ENCODE peak calls at places on chromosomes 2 and 18, in five cellular contexts. X is LNCaP clone FGC, U is GM10248, G is endothelial cell, N is glutamatergic neuron. P is an unnamed sample.

GRCh38 chr2:163737169-163737439 is 1.3 kb upstream of the FIGN start:
- DNase-seq in N (no peak), U (no peak), X (no peak), G (no peak), P (no peak)

GRCh38 chr2:24045511-24046508 is 1.4 kb downstream of the WDCP start:
- DNase-seq in X (no peak), G (no peak), U (no peak), N (no peak), P (no peak)

GRCh38 chr2:216478151-216478550 is 20.5 kb upstream of the RPL37A start:
- DNase-seq in X (no peak), G (no peak), N (no peak), U (no peak), P (peak)

GRCh38 chr2:64653174-64654062 is at the start of gene SERTAD2:
- DNase-seq in N (peak), G (peak), X (no peak), U (peak), P (peak)

GRCh38 chr2:221426929-221427328 is 145.2 kb downstream of the EPHA4 start:
- DNase-seq in X (no peak), N (no peak), U (no peak), G (no peak), P (no peak)

GRCh38 chr2:42331569-42332284 is 29.3 kb downstream of the COX7A2L start:
- DNase-seq in G (no peak), X (no peak), U (no peak), N (no peak), P (no peak)

GRCh38 chr2:127545796-127546195 is 10.3 kb downstream of the MYO7B start:
- DNase-seq in X (no peak), G (no peak), N (no peak), U (no peak), P (no peak)

GRCh38 chr2:118841828-118842461 is 5.5 kb downstream of the EN1 start:
- DNase-seq in X (no peak), G (peak), U (no peak), N (no peak), P (no peak)

GRCh38 chr18:63346471-63347183 is 20.4 kb downstream of the KDSR start:
- DNase-seq in N (no peak), X (no peak), G (no peak), U (no peak), P (no peak)

DNA sequence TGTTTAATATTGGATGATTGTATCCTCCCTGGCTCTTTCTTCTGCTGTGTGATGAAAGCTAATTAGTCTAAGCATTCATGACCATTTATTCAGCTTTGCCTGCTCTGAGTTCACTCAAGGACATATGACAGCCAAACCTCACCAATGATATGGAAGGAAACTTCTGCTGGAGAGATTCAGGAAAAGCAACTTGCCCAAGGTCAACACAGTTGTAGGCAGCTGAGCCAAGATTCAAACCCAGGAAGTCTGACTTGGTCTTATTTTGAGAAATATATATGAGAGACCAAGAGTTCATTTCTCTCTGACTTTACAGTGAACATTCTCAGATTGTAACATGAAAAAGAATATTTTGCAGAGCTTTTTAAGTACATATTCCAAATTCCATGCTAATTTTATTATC is 1588.5 kb upstream of the PIK3C3 start:
- DNase-seq in N (no peak), G (no peak), U (no peak), X (no peak), P (no peak)
- TF ChIP-seq CTCF in N (no peak), G (no peak), U (no peak), X (no peak), P (no peak)

DNA sequence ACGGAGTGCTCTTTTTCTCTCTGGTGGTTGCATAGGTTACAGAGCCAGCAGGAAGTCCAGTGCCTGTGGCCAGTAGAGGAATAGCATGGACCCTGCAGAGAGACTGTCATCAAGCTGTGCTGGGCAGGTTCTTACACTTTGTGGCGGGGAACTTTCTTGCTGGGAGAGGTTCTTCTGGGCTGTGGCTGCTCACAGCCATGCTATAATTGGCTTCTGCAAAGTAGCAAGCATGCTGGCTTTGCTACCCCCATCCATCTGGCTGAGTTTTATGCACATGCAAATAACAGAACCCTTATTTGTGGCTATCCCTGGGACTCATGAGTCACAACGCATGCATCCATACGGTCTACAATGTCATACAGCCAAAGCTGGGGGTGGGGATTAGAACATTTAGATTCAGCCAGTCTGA is 68.9 kb downstream of the PLCL1 start:
- DNase-seq in X (no peak), G (no peak), N (no peak), U (no peak), P (peak)
- TF ChIP-seq CTCF in X (no peak), G (no peak), N (no peak), U (no peak), P (no peak)

GRCh38 chr2:106107509-106108131 is 86.5 kb downstream of the UXS1 start:
- DNase-seq in G (no peak), X (no peak), U (peak), N (no peak), P (peak)
- TF ChIP-seq CTCF in G (no peak), X (no peak), U (peak), N (no peak), P (no peak)

DNA sequence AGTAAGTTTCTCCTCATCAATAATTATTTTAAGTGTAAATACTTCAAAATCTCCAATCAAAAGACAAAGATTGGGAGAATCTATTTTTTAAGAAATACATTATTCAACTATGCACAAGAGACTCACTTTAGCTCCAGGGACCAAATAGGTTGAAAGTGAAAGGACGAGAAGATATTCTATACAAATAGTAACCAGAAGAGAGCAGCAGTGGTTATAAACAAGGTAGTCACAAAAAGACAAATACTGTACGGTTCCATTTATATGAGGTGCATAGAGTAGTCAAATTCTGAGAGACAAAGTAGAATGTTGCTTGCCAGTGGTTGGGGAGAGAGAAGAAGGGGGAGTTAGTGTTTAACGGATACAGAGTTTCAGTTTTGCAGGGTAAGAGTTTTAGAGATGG is 69.8 kb downstream of the POU3F3 start:
- DNase-seq in N (no peak), X (no peak), G (no peak), U (no peak), P (no peak)
- TF ChIP-seq CTCF in N (no peak), X (no peak), G (no peak), U (no peak), P (no peak)

GRCh38 chr2:101847661-101848339 is 144.0 kb upstream of the IL1R2 start:
- DNase-seq in X (no peak), N (no peak), U (no peak), G (no peak), P (no peak)

GRCh38 chr2:101848790-101849410 is 142.9 kb upstream of the IL1R2 start:
- DNase-seq in U (no peak), X (no peak), G (no peak), N (no peak), P (no peak)

GRCh38 chr2:101850450-101850849 is 141.3 kb upstream of the IL1R2 start:
- DNase-seq in X (no peak), U (no peak), N (no peak), G (no peak), P (no peak)

GRCh38 chr2:101852824-101853223 is 138.9 kb upstream of the IL1R2 start:
- DNase-seq in N (no peak), G (no peak), X (no peak), U (no peak), P (no peak)

GRCh38 chr2:101850991-101851390 is 140.8 kb upstream of the IL1R2 start:
- DNase-seq in X (no peak), G (no peak), U (no peak), N (no peak), P (no peak)
- TF ChIP-seq CTCF in X (no peak), G (no peak), U (no peak), N (no peak), P (no peak)

GRCh38 chr2:43375746-43376522 is 149.5 kb upstream of the ZFP36L2 start:
- DNase-seq in N (no peak), G (no peak), X (no peak), U (no peak), P (no peak)

GRCh38 chr2:43370146-43370545 is 143.7 kb upstream of the ZFP36L2 start:
- DNase-seq in X (no peak), N (no peak), U (no peak), G (no peak), P (no peak)

GRCh38 chr2:43370705-43371104 is 144.3 kb upstream of the ZFP36L2 start:
- DNase-seq in U (no peak), X (no peak), G (no peak), N (no peak), P (no peak)

GRCh38 chr2:43368483-43369385 is 142.3 kb upstream of the ZFP36L2 start:
- DNase-seq in X (no peak), U (no peak), G (no peak), N (no peak), P (no peak)

GRCh38 chr2:43372386-43373081 is 146.1 kb upstream of the ZFP36L2 start:
- DNase-seq in G (no peak), N (no peak), U (no peak), X (no peak), P (no peak)
- TF ChIP-seq CTCF in G (no peak), N (no peak), U (no peak), X (no peak), P (no peak)

DNA sequence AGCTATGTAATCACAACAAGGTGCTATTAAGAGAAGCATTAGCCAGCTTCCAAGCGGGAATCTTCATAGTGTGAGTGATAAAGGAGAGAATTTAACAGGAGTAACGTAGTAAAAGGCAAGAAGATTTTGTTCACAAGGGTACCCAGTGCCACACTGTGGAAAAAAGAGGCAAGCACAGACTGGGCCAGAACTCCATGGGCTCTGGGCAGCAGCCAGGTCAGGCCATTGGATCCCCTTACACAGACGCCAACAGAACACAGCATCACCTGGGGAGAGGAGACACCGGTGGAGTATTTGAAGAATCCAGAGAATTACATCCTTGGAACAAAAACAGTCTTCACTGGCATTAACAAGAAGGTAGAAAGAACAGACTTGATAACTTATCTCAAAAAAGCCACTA is 21.2 kb downstream of the AMER3 start:
- DNase-seq in U (no peak), X (peak), G (no peak), N (no peak), P (no peak)
- TF ChIP-seq CTCF in U (no peak), X (peak), G (no peak), N (no peak), P (no peak)

GRCh38 chr2:116117845-116118244 is 1675.4 kb downstream of the DPP10 start:
- DNase-seq in U (no peak), X (no peak), N (no peak), G (no peak), P (no peak)
- TF ChIP-seq CTCF in U (no peak), X (no peak), N (no peak), G (no peak), P (no peak)

DNA sequence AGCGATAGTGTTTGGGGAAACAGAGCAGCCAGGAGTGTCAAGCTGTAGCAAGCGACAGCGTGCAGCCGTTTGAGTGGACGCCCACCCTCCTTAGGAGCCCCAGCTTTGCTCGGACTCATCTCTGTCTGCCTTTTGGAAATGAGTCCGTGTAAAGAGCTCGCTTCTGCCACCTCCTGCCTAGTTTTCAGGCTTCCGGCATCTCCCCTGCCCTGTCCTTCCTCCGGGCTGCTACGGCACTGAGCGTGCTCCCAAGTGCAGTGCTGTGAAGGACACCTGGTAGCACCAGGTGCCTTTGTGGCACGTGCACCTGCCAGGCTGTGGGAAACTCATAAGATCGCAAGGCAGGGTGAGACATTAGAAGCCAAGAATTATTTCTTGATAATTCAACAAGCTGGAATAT is 117.1 kb downstream of the RNF144A start:
- DNase-seq in U (no peak), N (peak), G (no peak), X (no peak), P (no peak)
- TF ChIP-seq CTCF in U (no peak), N (no peak), G (no peak), X (peak), P (no peak)